ENCODE peak calls at places on chromosomes 13 and 19, in seven cellular contexts. Z is astrocyte, J is ovary, X is H1, Y is HFF-Myc, K is lower leg skin, V is fibroblast of villous mesenchyme. H is an unnamed sample.

GRCh38 chr19:46878613-46879375 is 18.0 kb downstream of the ARHGAP35 start:
- DNase-seq in Z (peak), J (no peak), X (no peak), Y (peak), K (no peak), V (peak), H (no peak)

GRCh38 chr19:6425732-6426686 is 1.4 kb upstream of the KHSRP start:
- DNase-seq in Z (no peak), J (peak), X (no peak), Y (no peak), K (no peak), V (no peak), H (no peak)

GRCh38 chr13:51801631-51802099 is 2.3 kb downstream of the DHRS12 start:
- DNase-seq in Z (no peak), J (no peak), X (no peak), Y (no peak), K (peak), V (no peak), H (no peak)

GRCh38 chr19:10625003-10625761 is at the start of gene SLC44A2:
- DNase-seq in Z (peak), J (peak), X (peak), Y (no peak), K (no peak), V (peak), H (no peak)

GRCh38 chr13:77874406-77874805 is 44.2 kb downstream of the EDNRB start:
- DNase-seq in Z (peak), J (no peak), X (no peak), Y (no peak), K (no peak), V (peak), H (no peak)

GRCh38 chr13:113449693-113450347 is 3.5 kb downstream of the ADPRHL1 start:
- DNase-seq in Z (no peak), J (no peak), X (no peak), Y (no peak), K (no peak), V (no peak), H (no peak)

GRCh38 chr19:20482721-20483120 is 82.9 kb downstream of the ZNF737 start:
- DNase-seq in Z (no peak), J (no peak), X (peak), Y (no peak), K (no peak), V (no peak), H (no peak)

GRCh38 chr13:27918041-27918917 is 1.5 kb upstream of the PDX1 start:
- DNase-seq in Z (no peak), J (no peak), X (peak), Y (no peak), K (no peak), V (no peak), H (no peak)

GRCh38 chr13:113528101-113528797 is 37.7 kb upstream of the DCUN1D2 start:
- DNase-seq in Z (no peak), J (no peak), X (no peak), Y (no peak), K (no peak), V (no peak), H (no peak)

GRCh38 chr19:55549500-55550320 is 4.4 kb upstream of the SBK3 start:
- DNase-seq in Z (peak), J (no peak), X (peak), Y (no peak), K (no peak), V (peak), H (no peak)

GRCh38 chr13:33728271-33729037 is 89.5 kb upstream of the RFC3 start:
- DNase-seq in Z (no peak), J (no peak), X (no peak), Y (no peak), K (no peak), V (no peak), H (peak)

DNA sequence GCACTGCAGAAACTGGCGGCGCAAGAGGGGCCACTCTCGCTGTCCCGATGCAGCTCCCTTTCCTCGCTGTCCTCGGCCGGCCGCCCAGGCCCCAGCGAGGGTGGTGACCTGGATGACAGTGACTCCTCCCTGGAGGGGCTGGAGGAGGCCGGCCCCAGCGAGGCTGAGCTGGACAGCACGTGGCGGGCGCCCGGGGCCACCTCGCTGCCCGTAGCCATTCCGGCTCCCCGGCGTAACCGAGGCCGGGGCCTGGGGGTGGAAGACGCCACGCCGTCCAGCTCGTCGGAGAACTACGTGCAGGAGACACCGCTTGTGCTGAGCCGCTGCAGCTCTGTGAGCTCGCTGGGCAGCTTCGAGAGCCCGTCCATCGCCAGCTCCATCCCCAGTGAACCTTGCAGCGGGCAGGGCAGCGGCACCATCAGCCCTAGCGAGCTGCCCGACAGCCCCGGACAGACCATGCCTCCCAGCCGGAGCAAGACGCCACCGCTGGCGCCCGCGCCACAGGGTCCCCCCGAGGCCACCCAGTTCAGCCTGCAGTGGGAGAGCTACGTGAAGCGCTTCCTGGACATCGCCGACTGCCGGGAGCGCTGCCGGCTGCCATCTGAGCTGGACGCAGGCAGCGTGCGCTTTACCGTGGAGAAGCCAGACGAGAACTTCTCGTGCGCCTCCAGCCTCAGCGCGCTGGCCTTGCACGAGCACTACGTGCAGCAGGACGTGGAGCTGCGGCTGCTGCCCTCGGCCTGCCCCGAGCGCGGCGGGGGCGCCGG is 12.4 kb downstream of the C19orf25 start:
- DNase-seq in Z (no peak), J (no peak), X (peak), Y (no peak), K (no peak), V (no peak), H (no peak)
- H3K4me3 ChIP-seq in Z (no peak), J (no peak), X (peak), Y (no peak), K (no peak), V (no peak), H (no peak)

DNA sequence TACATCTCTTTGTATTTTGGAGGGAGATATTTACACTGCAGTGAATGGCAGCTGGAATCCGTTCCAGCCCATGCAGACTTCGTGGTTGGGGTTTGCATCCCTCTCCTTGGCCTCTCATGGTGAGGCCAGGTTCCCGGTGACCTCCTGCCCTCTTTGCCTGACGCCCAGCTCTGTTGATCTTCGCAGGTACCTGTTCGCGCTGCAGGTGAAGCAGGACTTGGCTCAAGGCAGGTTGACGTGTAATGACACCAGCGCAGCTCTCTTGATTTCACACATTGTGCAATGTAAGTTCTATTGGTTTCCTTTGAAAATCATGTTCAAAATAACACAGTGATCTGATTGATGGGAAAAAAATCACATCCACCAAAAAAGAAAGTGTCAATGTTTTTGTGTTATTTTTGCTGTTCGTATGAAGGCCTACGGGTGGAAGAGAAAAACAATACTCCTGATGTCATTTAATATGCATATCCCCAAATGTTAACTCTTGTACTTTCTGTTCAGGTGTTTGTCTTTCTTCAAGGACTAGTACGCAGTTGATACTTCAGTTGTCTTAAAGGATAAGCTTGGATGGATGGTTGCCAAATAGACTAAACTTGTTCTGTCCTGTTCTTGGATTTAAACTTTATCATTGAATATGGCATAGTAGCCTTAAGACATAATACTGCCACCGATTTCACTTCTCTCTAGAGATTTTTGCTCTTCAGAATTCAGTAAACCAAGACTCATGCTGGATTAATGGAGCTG is 199.1 kb downstream of the STK24 start:
- DNase-seq in Z (no peak), J (no peak), X (no peak), Y (no peak), K (no peak), V (no peak), H (no peak)
- TF ChIP-seq CTCF in Z (no peak), J (no peak), X (no peak), Y (no peak), K (no peak), V (no peak), H (no peak)

GRCh38 chr13:96573563-96573962 is 420.7 kb downstream of the OXGR1 start:
- DNase-seq in Z (no peak), J (no peak), X (no peak), Y (no peak), K (no peak), V (no peak), H (no peak)
- H3K4me3 ChIP-seq in Z (no peak), J (no peak), X (no peak), Y (no peak), K (no peak), V (no peak), H (no peak)

DNA sequence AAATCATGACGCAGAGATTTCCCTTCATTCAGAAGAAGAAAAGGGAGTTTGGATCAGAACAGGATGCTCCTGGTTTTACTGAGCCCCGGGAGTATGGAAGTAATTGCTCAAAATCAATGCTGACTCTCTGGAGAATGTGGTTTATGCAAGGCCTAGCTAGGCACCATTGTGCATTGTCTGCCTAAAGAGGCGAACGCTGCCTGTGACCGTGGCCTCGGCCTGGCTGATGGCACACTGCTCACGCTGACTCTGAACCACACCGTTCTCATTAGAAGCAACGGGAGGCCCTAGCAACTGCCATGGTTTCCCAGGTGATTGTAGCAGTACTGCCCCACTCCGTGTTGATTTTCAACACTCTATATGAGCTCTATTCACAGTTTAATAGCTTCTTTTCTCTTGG is 41.7 kb upstream of the UBL3 start:
- DNase-seq in Z (no peak), J (no peak), X (no peak), Y (no peak), K (no peak), V (no peak), H (no peak)
- TF ChIP-seq CTCF in Z (no peak), J (no peak), X (no peak), Y (no peak), K (no peak), V (no peak), H (no peak)

GRCh38 chr13:66624302-66624701 is 605.8 kb downstream of the PCDH9 start:
- DNase-seq in Z (no peak), J (no peak), X (no peak), Y (no peak), K (no peak), V (no peak), H (no peak)

GRCh38 chr13:66623129-66623528 is 607.0 kb downstream of the PCDH9 start:
- DNase-seq in Z (no peak), J (no peak), X (no peak), Y (no peak), K (no peak), V (no peak), H (no peak)

GRCh38 chr13:66612983-66613382 is 617.2 kb downstream of the PCDH9 start:
- DNase-seq in Z (no peak), J (no peak), X (no peak), Y (no peak), K (no peak), V (no peak), H (no peak)

GRCh38 chr13:66617786-66618185 is 612.4 kb downstream of the PCDH9 start:
- DNase-seq in Z (no peak), J (no peak), X (no peak), Y (no peak), K (no peak), V (no peak), H (no peak)

DNA sequence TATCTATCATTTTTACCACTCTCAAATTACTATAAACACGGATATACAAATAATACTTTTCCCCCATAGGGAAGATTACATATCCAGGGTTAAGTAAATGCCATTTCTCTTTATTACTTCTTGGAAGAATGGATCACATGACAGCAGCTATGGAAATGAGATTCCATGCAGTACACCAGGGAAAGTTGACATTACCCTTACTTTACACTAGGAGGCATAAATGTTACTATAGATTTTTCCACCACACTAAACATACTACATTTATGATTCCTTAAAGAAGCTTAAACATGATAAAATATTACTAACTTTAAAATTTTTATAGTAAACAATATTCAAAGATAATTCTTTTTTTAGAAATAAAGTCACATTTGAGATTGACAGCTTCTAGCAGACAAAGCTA is 611.4 kb downstream of the PCDH9 start:
- DNase-seq in Z (peak), J (no peak), X (no peak), Y (peak), K (no peak), V (peak), H (no peak)
- H3K4me3 ChIP-seq in Z (no peak), J (no peak), X (no peak), Y (no peak), K (no peak), V (no peak), H (no peak)

GRCh38 chr19:13505761-13506549 is at the start of gene CACNA1A:
- DNase-seq in Z (no peak), J (no peak), X (peak), Y (no peak), K (no peak), V (no peak), H (no peak)

GRCh38 chr19:13505164-13505695 is 1.0 kb downstream of the CACNA1A start:
- DNase-seq in Z (no peak), J (no peak), X (peak), Y (no peak), K (no peak), V (no peak), H (no peak)

GRCh38 chr19:13499682-13500081 is 6.6 kb downstream of the CACNA1A start:
- DNase-seq in Z (no peak), J (no peak), X (no peak), Y (no peak), K (no peak), V (no peak), H (no peak)

GRCh38 chr19:13503570-13504235 is 2.6 kb downstream of the CACNA1A start:
- DNase-seq in Z (no peak), J (no peak), X (no peak), Y (no peak), K (no peak), V (no peak), H (no peak)

GRCh38 chr19:13502231-13502630 is 4.0 kb downstream of the CACNA1A start:
- DNase-seq in Z (no peak), J (no peak), X (no peak), Y (no peak), K (no peak), V (no peak), H (no peak)
- TF ChIP-seq CTCF in Z (no peak), J (no peak), X (no peak), Y (no peak), K (no peak), V (no peak), H (no peak)

H was measured in GM12865.